ENCODE peak calls at places on chromosomes 1 and 21, in ten cellular contexts. P, W, Q, X, K, D, E, T, U and C are unnamed samples.

GRCh38 chr21:43016728-43017127 is 42.4 kb downstream of the PKNOX1 start:
- DNase-seq in E (no peak), D (no peak), W (no peak), X (no peak), P (no peak), U (peak), K (no peak), Q (no peak), T (no peak), C (no peak)

GRCh38 chr1:160078392-160079195 is 2.7 kb upstream of the KCNJ9 start:
- DNase-seq in D (peak), X (no peak), Q (peak), W (peak), T (no peak), E (no peak), U (peak), P (no peak), K (peak), C (peak)

GRCh38 chr1:21494196-21494595 is 15.0 kb upstream of the ALPL start:
- DNase-seq in X (no peak), K (no peak), E (no peak), Q (no peak), W (no peak), T (no peak), P (no peak), D (no peak), U (no peak), C (no peak)

GRCh38 chr1:109161836-109162606 is 48.1 kb downstream of the ELAPOR1 start:
- DNase-seq in U (no peak), D (no peak), Q (no peak), X (peak), P (no peak), K (no peak), T (no peak), E (peak), W (no peak), C (no peak)

GRCh38 chr1:215119719-215120118 is 37.2 kb downstream of the KCNK2 start:
- DNase-seq in P (no peak), D (no peak), E (no peak), T (no peak), Q (no peak), X (peak), W (no peak), K (no peak), U (no peak), C (no peak)

GRCh38 chr1:232764458-232765231 is 40.6 kb upstream of the MAP10 start:
- DNase-seq in T (no peak), P (no peak), X (peak), K (no peak), U (no peak), W (no peak), D (no peak), E (no peak), Q (no peak), C (peak)

GRCh38 chr1:155324717-155325595 is 4.3 kb downstream of the RUSC1 start:
- DNase-seq in E (no peak), W (peak), P (peak), U (peak), D (peak), Q (peak), T (peak), K (peak), X (no peak), C (peak)

GRCh38 chr1:20430355-20431290 is 55.4 kb downstream of the CAMK2N1 start:
- DNase-seq in T (no peak), D (no peak), K (peak), E (no peak), Q (peak), X (no peak), W (peak), U (peak), P (peak), C (peak)

GRCh38 chr1:196128835-196129234 is 479.4 kb downstream of the KCNT2 start:
- DNase-seq in T (no peak), D (no peak), K (no peak), Q (no peak), X (no peak), E (no peak), P (no peak), U (no peak), W (no peak), C (no peak)

GRCh38 chr1:90963651-90964050 is 58.2 kb downstream of the ZNF644 start:
- DNase-seq in P (no peak), D (no peak), E (no peak), Q (no peak), K (no peak), X (no peak), T (no peak), U (no peak), W (no peak), C (no peak)

GRCh38 chr1:111904478-111905218 is 84.8 kb downstream of the KCND3 start:
- DNase-seq in X (no peak), T (no peak), D (no peak), Q (no peak), E (no peak), K (no peak), W (no peak), U (peak), P (no peak), C (no peak)

GRCh38 chr1:18536943-18537342 is 56.2 kb downstream of the KLHDC7A start:
- DNase-seq in W (no peak), Q (no peak), U (no peak), K (no peak), D (no peak), T (peak), P (no peak), X (no peak), E (no peak), C (no peak)

GRCh38 chr1:73901656-73902276 is 296.2 kb downstream of the LRRIQ3 start:
- DNase-seq in T (no peak), X (no peak), E (no peak), P (no peak), Q (no peak), W (no peak), K (no peak), U (no peak), D (no peak), C (no peak)

GRCh38 chr1:17915511-17916205 is 160.5 kb downstream of the ACTL8 start:
- DNase-seq in Q (no peak), T (no peak), U (no peak), X (no peak), W (no peak), E (no peak), P (no peak), D (no peak), K (no peak), C (no peak)

GRCh38 chr1:6027591-6027990 is 18.1 kb upstream of the KCNAB2 start:
- DNase-seq in Q (no peak), T (no peak), P (no peak), D (no peak), W (no peak), K (no peak), U (no peak), X (no peak), E (no peak), C (no peak)
- H3K4me3 ChIP-seq in Q (no peak), T (peak), P (no peak), D (no peak), W (no peak), K (no peak), U (no peak), X (no peak), E (peak), C (no peak)

GRCh38 chr1:101365881-101366280 is 129.1 kb downstream of the S1PR1 start:
- DNase-seq in U (no peak), K (no peak), D (no peak), X (no peak), E (no peak), W (no peak), P (no peak), Q (no peak), T (no peak), C (no peak)
- TF ChIP-seq EP300 in U (no peak), K (no peak), D (no peak), X (no peak), E (no peak), W (no peak), P (no peak), Q (no peak), T (no peak), C (no peak)

GRCh38 chr1:34753163-34753562 is 1.7 kb upstream of the GJB5 start:
- DNase-seq in X (no peak), K (no peak), Q (no peak), D (no peak), T (no peak), W (no peak), P (no peak), E (no peak), U (no peak), C (no peak)
- H3K27ac ChIP-seq in X (no peak), K (no peak), Q (no peak), D (no peak), T (no peak), W (no peak), P (no peak), E (no peak), U (no peak), C (no peak)

DNA sequence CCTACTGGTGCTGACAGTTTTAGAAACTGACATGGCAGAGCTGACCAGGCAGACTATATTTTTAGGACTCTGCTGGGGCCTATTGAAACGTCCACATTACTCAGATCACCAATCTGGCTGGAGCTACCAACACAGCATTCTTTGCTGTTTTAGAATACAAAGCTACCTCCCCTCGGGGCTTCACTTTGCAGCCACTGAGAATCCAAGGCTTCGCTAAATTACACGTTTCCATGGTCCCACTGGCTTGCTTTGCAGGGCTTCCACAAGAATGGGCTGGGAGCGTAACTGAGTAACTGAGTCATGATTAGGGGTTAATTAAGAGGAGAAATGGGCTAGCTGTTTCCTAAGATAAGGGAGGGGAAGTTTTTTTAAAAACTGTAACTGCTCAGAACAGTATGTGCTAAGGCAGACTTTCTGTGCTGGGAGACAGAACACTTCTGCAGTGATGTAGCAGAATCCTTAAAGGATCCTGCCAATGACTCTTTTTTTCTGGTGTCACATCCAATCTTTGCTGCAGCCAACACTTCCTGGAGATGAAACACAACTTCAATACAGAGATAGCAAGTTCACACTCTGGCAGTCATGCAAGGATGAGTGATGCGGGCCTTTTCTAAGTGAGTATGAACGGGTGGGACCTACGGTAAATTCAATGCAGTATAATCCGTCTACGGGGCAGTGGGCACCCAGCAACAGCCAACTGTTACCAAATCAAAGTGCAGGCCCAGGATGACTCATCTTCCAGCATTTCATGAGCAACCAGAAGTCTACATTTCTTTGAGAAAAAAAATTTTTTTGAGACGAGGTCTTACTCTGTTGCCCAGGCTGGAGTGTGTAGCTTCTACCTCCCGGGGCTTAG is 21.5 kb downstream of the NDUFS5 start:
- DNase-seq in U (no peak), T (no peak), W (peak), P (no peak), X (peak), K (peak), E (peak), Q (peak), D (no peak), C (no peak)
- H3K4me3 ChIP-seq in U (no peak), T (no peak), W (no peak), P (no peak), X (no peak), K (no peak), E (no peak), Q (no peak), D (no peak), C (no peak)

GRCh38 chr1:86015375-86015774 is 141.2 kb downstream of the COL24A1 start:
- DNase-seq in W (no peak), T (no peak), X (no peak), K (no peak), U (no peak), D (no peak), Q (no peak), P (no peak), E (no peak), C (no peak)

GRCh38 chr1:86016076-86016746 is 140.4 kb downstream of the COL24A1 start:
- DNase-seq in K (no peak), E (no peak), P (no peak), D (no peak), W (no peak), X (no peak), Q (no peak), T (no peak), U (no peak), C (no peak)

GRCh38 chr1:86018311-86018923 is 138.2 kb downstream of the COL24A1 start:
- DNase-seq in D (no peak), K (peak), P (no peak), Q (peak), X (peak), U (peak), T (no peak), W (peak), E (no peak), C (no peak)
- TF ChIP-seq EP300 in D (no peak), K (no peak), P (no peak), Q (no peak), X (no peak), U (no peak), T (no peak), W (no peak), E (no peak), C (no peak)

DNA sequence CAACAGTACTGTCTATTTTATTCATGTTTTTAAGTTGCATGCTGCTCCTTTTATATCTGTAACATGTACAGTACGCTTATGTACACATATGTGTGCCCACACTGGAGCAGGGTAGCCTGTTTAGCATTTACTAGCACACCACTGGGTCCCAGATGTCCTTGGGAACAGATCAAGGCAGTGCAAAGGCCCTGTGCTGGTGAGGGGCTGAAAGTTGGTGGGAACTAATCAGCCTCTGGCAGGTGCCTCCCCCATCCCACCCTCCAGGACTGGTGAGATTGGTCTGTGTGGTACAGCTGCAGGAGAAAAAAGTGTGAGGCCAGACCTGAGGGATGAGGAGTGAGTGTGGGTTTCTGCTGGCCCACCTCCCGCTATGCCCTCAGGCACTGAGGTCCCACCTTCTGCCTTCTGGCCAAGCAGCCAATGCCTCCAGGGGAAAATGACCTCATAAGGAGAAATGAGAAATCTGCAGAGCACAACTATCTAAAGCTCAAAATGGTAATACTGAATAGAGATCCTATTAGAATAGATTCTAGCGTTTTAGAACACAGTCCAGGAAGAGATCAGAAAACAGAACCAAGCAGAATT is 58.9 kb downstream of the POFUT2 start:
- DNase-seq in E (no peak), W (no peak), P (no peak), U (no peak), T (no peak), K (no peak), D (no peak), Q (no peak), X (no peak), C (no peak)
- H3K27ac ChIP-seq in E (no peak), W (peak), P (no peak), U (peak), T (no peak), K (no peak), D (no peak), Q (no peak), X (no peak), C (no peak)

DNA sequence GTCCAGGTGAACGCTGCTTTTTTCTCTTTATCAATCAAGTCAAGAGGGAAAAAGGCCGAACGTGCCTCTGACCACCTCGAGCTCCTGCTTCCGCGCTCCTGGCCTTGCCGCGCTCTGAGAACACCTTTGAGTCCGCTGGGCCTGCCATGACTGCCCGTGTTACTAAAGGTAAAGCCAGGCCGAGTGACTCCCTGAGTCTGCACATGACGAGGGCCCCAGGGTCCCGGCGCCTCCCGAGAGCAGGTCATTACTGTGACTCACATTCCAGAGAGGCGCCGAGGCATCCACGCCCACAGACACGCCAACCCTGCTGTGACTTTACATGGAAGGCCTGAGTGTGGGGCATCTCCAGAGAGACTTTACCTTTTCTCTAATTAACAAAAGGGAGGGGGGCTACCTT is 11.1 kb downstream of the POFUT2 start:
- DNase-seq in K (no peak), P (peak), D (peak), X (no peak), U (no peak), Q (no peak), W (no peak), E (no peak), T (peak), C (no peak)
- H3K4me3 ChIP-seq in K (no peak), P (no peak), D (no peak), X (no peak), U (no peak), Q (no peak), W (no peak), E (no peak), T (no peak), C (no peak)